ENCODE peak calls at places on chromosomes 4 and X, in nine cellular contexts. S, Y, M, U, T, L, R, J and D are unnamed samples.

GRCh38 chrX:103831342-103831802 is 685 bp downstream of the RAB9B start:
- DNase-seq in U (no peak), R (peak), M (no peak), J (no peak), T (peak), L (no peak), Y (no peak), S (no peak), D (no peak)

GRCh38 chrX:24081661-24082154 is 27.0 kb downstream of the EIF2S3 start:
- DNase-seq in Y (peak), S (peak), U (peak), L (no peak), T (peak), M (peak), J (peak), R (peak), D (peak)

GRCh38 chr4:82247171-82247570 is 126.6 kb downstream of the HNRNPD start:
- DNase-seq in T (peak), S (no peak), U (no peak), L (no peak), M (no peak), J (no peak), R (no peak), Y (no peak), D (peak)

GRCh38 chr4:105637409-105638258 is 70.9 kb downstream of the INTS12 start:
- DNase-seq in Y (peak), T (no peak), U (peak), L (no peak), S (peak), R (peak), M (peak), J (peak), D (no peak)

GRCh38 chrX:136275553-136275952 is 24.4 kb upstream of the MAP7D3 start:
- DNase-seq in L (no peak), R (no peak), U (no peak), Y (no peak), S (no peak), J (no peak), T (no peak), M (no peak), D (no peak)

GRCh38 chr4:7105261-7105660 is 37.4 kb upstream of the GRPEL1 start:
- DNase-seq in Y (no peak), U (peak), R (no peak), T (no peak), L (no peak), M (no peak), S (no peak), J (peak), D (peak)

GRCh38 chrX:38260231-38260630 is 39.6 kb upstream of the SRPX start:
- DNase-seq in M (no peak), J (peak), L (no peak), Y (peak), R (no peak), S (no peak), T (peak), U (no peak), D (peak)

GRCh38 chr4:18111100-18111499 is 89.5 kb upstream of the LCORL start:
- DNase-seq in U (no peak), M (no peak), S (no peak), J (no peak), Y (no peak), T (no peak), R (no peak), L (no peak), D (peak)

GRCh38 chr4:149932188-149932587 is 116.5 kb upstream of the IQCM start:
- DNase-seq in T (no peak), S (no peak), Y (no peak), M (no peak), U (no peak), J (no peak), L (no peak), R (no peak), D (no peak)

GRCh38 chrX:71607488-71607887 is 10.8 kb downstream of the CXCR3 start:
- DNase-seq in T (no peak), R (no peak), M (no peak), Y (no peak), L (no peak), J (no peak), S (no peak), U (no peak), D (no peak)

GRCh38 chr4:7915875-7916242 is 23.8 kb downstream of the AFAP1 start:
- DNase-seq in R (no peak), S (no peak), T (no peak), U (no peak), M (no peak), Y (no peak), J (no peak), L (no peak), D (no peak)

GRCh38 chrX:16394290-16394689 is 227.0 kb downstream of the MAGEB17 start:
- DNase-seq in S (no peak), L (no peak), M (no peak), J (no peak), Y (no peak), T (no peak), R (no peak), U (no peak), D (no peak)

GRCh38 chr4:168304744-168305459 is 13.7 kb downstream of the DDX60 start:
- DNase-seq in R (peak), U (no peak), Y (no peak), T (peak), S (no peak), L (peak), M (no peak), J (peak), D (no peak)

GRCh38 chr4:101217353-101218031 is 129.8 kb downstream of the PPP3CA start:
- DNase-seq in L (no peak), R (peak), S (no peak), Y (no peak), M (no peak), J (peak), T (peak), U (no peak), D (no peak)

GRCh38 chr4:15893967-15894366 is 44.6 kb downstream of the FGFBP1 start:
- DNase-seq in R (peak), U (no peak), Y (no peak), L (peak), J (peak), T (peak), S (no peak), M (no peak), D (no peak)

GRCh38 chrX:130916636-130917422 is 13.8 kb upstream of the ENOX2 start:
- DNase-seq in J (peak), S (peak), Y (peak), T (peak), M (no peak), R (peak), L (no peak), U (peak), D (peak)

GRCh38 chrX:115719171-115719570 is 158.2 kb downstream of the PLS3 start:
- DNase-seq in Y (no peak), L (no peak), R (no peak), U (no peak), J (no peak), T (no peak), S (no peak), M (no peak), D (no peak)

GRCh38 chrX:20171887-20172286 is 30.2 kb upstream of the EIF1AX start:
- DNase-seq in S (no peak), T (no peak), M (no peak), J (no peak), L (no peak), R (no peak), Y (no peak), U (no peak), D (no peak)

GRCh38 chr4:169803417-169803816 is 45.7 kb upstream of the HPF1 start:
- DNase-seq in U (no peak), S (no peak), Y (no peak), J (no peak), R (no peak), M (no peak), L (no peak), T (no peak), D (no peak)

GRCh38 chr4:57023104-57023503 is 44.4 kb downstream of the POLR2B start:
- DNase-seq in Y (no peak), L (peak), R (peak), J (peak), M (no peak), U (no peak), S (no peak), T (peak), D (no peak)

GRCh38 chr4:185424905-185425599 is 712 bp downstream of the UFSP2 start:
- DNase-seq in M (no peak), J (peak), Y (peak), T (no peak), U (no peak), R (peak), L (peak), S (no peak), D (peak)

GRCh38 chrX:41559662-41560061 is 112.5 kb downstream of the NYX start:
- DNase-seq in Y (no peak), S (no peak), L (peak), J (peak), R (peak), M (no peak), U (no peak), T (no peak), D (no peak)

GRCh38 chrX:78527818-78528217 is 131.3 kb downstream of the RTL3 start:
- DNase-seq in R (no peak), U (no peak), J (peak), S (no peak), T (no peak), M (no peak), Y (no peak), L (no peak), D (no peak)

GRCh38 chrX:72001471-72001870 is 90.8 kb downstream of the NHSL2 start:
- DNase-seq in T (no peak), M (no peak), S (no peak), R (no peak), L (no peak), J (no peak), Y (no peak), U (no peak), D (peak)

DNA sequence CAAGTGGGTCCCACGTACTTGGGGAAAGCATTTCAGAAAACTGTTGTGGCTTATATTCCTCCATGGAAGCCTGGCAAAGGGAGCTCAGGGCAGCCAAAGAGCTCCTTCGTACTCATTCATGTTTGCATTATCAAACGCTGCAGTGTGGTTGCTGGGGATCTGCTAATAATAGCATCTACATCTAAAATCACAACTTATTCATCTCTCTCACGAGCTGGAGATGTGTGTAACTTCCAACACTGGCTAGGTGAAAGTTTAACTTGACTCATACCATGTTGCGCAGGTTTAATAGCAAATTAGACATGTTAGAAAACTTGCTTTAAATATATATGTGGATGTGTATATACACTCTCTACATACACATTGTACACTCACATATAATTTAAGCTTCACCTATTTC is 415.1 kb downstream of the AFF2 start:
- DNase-seq in J (no peak), T (no peak), Y (no peak), L (no peak), U (no peak), S (no peak), M (no peak), R (no peak), D (no peak)
- TF ChIP-seq CTCF in J (no peak), T (no peak), Y (no peak), L (no peak), U (no peak), S (no peak), M (no peak), R (no peak), D (no peak)

GRCh38 chr4:3318561-3319021 is 25.8 kb downstream of the RGS12 start:
- DNase-seq in T (no peak), U (no peak), L (no peak), R (no peak), J (no peak), S (no peak), M (no peak), Y (no peak), D (peak)
- TF ChIP-seq CTCF in T (peak), U (no peak), L (peak), R (no peak), J (no peak), S (no peak), M (no peak), Y (no peak), D (peak)

DNA sequence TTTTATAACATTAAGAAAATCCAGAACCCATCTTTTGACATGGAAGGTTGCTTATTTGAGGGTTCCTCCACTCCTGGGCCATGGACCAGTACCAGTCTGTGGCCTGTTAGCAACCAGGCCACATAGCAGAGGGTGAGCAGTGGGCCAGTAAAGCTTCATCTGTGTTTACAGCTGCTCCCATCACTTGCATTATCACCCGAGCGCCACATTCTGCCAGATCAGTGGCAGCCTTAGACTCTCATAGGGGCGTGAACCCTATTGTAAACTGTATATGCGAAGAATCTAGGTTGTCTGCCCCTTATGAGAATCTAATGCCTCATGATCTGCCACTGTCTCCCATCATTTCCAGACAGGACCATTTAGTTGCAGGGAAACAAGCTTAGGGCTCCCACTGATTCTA is 58.6 kb downstream of the NDST4 start:
- DNase-seq in Y (no peak), L (no peak), R (no peak), M (no peak), T (no peak), U (no peak), S (no peak), J (peak), D (no peak)
- TF ChIP-seq CTCF in Y (no peak), L (no peak), R (no peak), M (no peak), T (no peak), U (no peak), S (no peak), J (peak), D (no peak)

DNA sequence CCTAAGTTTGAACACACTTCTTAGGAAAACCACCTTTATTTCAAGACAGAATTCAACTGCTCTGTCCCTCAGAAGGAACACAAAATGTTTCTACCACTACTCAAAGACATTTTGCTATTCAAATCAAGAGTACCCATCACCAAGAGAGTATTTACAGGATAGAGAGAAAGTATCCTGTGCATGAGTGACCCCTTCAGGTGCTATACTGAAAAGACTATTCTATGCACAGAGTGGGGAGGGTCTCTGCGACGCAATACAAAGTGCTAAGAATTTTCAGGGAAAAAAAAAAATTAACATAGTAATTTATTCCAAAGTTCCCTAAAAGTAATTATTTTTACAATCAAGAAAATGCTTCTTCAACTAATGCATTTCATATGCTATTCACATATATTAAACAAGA is 346.4 kb upstream of the FAM241A start:
- DNase-seq in T (peak), M (no peak), U (no peak), J (no peak), R (no peak), L (no peak), Y (no peak), S (no peak), D (no peak)
- TF ChIP-seq CTCF in T (peak), M (no peak), U (no peak), J (peak), R (no peak), L (peak), Y (peak), S (peak), D (peak)

GRCh38 chrX:120334137-120334536 is 22.9 kb upstream of the TMEM255A start:
- DNase-seq in S (no peak), Y (peak), R (no peak), J (no peak), T (no peak), L (no peak), U (no peak), M (no peak), D (no peak)
- TF ChIP-seq CTCF in S (no peak), Y (peak), R (no peak), J (no peak), T (peak), L (no peak), U (peak), M (no peak), D (no peak)

GRCh38 chr4:156971168-156971601 is 414 bp downstream of the PDGFC start:
- DNase-seq in J (no peak), R (no peak), T (no peak), Y (no peak), L (no peak), U (peak), M (peak), S (peak), D (peak)

GRCh38 chr4:156971623-156972369 is at the start of gene PDGFC:
- DNase-seq in S (peak), M (peak), L (no peak), T (peak), U (peak), Y (no peak), J (peak), R (peak), D (peak)

GRCh38 chr4:156972370-156972980 is 876 bp upstream of the PDGFC start:
- DNase-seq in Y (no peak), M (no peak), S (no peak), L (no peak), R (no peak), J (no peak), T (no peak), U (no peak), D (peak)

GRCh38 chr4:156969136-156969535 is 2.5 kb downstream of the PDGFC start:
- DNase-seq in S (no peak), R (no peak), L (no peak), M (no peak), U (no peak), J (no peak), Y (no peak), T (no peak), D (no peak)

DNA sequence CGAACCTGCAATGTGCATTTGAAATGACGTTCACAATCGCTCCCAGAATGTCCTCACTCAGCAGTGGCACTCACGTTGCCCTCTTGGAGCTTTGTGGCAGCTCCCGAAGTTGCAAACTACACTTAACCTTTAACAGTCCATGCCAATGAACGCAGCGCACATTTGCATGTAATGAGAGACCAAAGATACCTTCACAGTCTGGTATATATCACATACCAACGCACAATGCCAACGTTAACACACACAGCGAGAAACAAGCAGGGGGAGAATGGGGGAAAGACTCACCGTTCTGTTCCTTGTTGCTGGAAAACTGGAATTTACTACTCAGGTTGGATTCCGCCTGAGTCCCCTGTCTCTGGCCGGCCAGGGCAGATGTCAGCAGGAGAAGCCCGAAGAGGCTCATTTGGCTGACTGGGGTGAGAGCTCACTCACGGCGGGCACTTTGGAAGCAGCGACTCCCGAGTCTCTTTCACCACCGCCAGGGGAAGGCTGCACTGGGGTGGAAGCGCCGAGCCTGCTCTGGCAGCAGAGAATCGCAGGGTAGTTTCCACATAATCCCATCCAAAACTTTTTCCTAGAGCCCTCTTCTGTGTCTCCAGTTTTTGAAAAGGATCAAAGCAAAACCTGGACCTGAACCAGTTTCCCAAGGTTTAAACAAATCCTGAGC is 965 bp downstream of the PDGFC start:
- DNase-seq in Y (no peak), R (peak), S (peak), T (peak), L (no peak), U (peak), M (peak), J (peak), D (peak)
- TF ChIP-seq CTCF in Y (no peak), R (peak), S (no peak), T (peak), L (peak), U (peak), M (peak), J (peak), D (peak)